ENCODE peak calls at places on chromosomes 1 and 21, in ten cellular contexts. S, U, I, Z, V, P, C, Y, K and W are unnamed samples.

GRCh38 chr1:151832318-151832984 is 849 bp upstream of the RORC start:
- DNase-seq in S (peak), U (peak), I (peak), Z (no peak), V (no peak), P (no peak), C (peak), Y (no peak), K (no peak), W (no peak)

GRCh38 chr1:226132731-226133503 is 53.6 kb downstream of the ACBD3 start:
- DNase-seq in S (no peak), U (peak), I (no peak), Z (peak), V (no peak), P (no peak), C (peak), Y (no peak), K (no peak), W (no peak)

GRCh38 chr1:9279172-9279840 is 13.4 kb upstream of the SPSB1 start:
- DNase-seq in S (no peak), U (no peak), I (no peak), Z (no peak), V (no peak), P (no peak), C (no peak), Y (no peak), K (peak), W (no peak)

GRCh38 chr1:167669209-167670139 is 39.4 kb downstream of the RCSD1 start:
- DNase-seq in S (no peak), U (no peak), I (no peak), Z (no peak), V (no peak), P (no peak), C (no peak), Y (no peak), K (no peak), W (no peak)

GRCh38 chr1:112625696-112626095 is 6.1 kb downstream of the CAPZA1 start:
- DNase-seq in S (peak), U (no peak), I (peak), Z (no peak), V (no peak), P (no peak), C (peak), Y (no peak), K (no peak), W (peak)

GRCh38 chr1:239952348-239953307 is 139.1 kb upstream of the FMN2 start:
- DNase-seq in S (no peak), U (peak), I (peak), Z (peak), V (no peak), P (no peak), C (peak), Y (peak), K (no peak), W (no peak)

GRCh38 chr1:110765640-110766335 is 91.0 kb upstream of the KCNA3 start:
- DNase-seq in S (no peak), U (peak), I (peak), Z (peak), V (peak), P (no peak), C (peak), Y (no peak), K (peak), W (no peak)

GRCh38 chr1:11482904-11483479 is 4.0 kb downstream of the DISP3 start:
- DNase-seq in S (no peak), U (no peak), I (no peak), Z (no peak), V (no peak), P (no peak), C (no peak), Y (no peak), K (no peak), W (no peak)

GRCh38 chr1:236916131-236916800 is 88.0 kb downstream of the MT1HL1 start:
- DNase-seq in S (no peak), U (no peak), I (no peak), Z (no peak), V (no peak), P (no peak), C (no peak), Y (no peak), K (no peak), W (no peak)

GRCh38 chr1:204495078-204495753 is 611 bp upstream of the PIK3C2B start:
- DNase-seq in S (no peak), U (no peak), I (peak), Z (no peak), V (no peak), P (no peak), C (no peak), Y (no peak), K (no peak), W (no peak)

GRCh38 chr1:17923684-17924083 is 168.6 kb downstream of the ACTL8 start:
- DNase-seq in S (no peak), U (no peak), I (no peak), Z (no peak), V (no peak), P (no peak), C (no peak), Y (no peak), K (no peak), W (no peak)

GRCh38 chr1:45526135-45526644 is 4.5 kb upstream of the PRDX1 start:
- DNase-seq in S (no peak), U (no peak), I (no peak), Z (no peak), V (no peak), P (no peak), C (no peak), Y (no peak), K (no peak), W (no peak)

GRCh38 chr1:55427576-55427975 is 212.4 kb upstream of the USP24 start:
- DNase-seq in S (no peak), U (no peak), I (no peak), Z (no peak), V (no peak), P (no peak), C (no peak), Y (no peak), K (no peak), W (no peak)

GRCh38 chr1:23559985-23560755 is 869 bp upstream of the ID3 start:
- DNase-seq in S (no peak), U (no peak), I (no peak), Z (no peak), V (no peak), P (no peak), C (no peak), Y (no peak), K (no peak), W (peak)

GRCh38 chr21:44304846-44305245 is 5.0 kb downstream of the PFKL start:
- DNase-seq in S (no peak), U (peak), I (peak), Z (peak), V (no peak), P (peak), C (peak), Y (peak), K (no peak), W (peak)

GRCh38 chr1:60972841-60973364 is 109.5 kb upstream of the NFIA start:
- DNase-seq in S (peak), U (no peak), I (peak), Z (no peak), V (no peak), P (no peak), C (peak), Y (no peak), K (peak), W (peak)

GRCh38 chr1:24156542-24157260 is 13.8 kb upstream of the IL22RA1 start:
- DNase-seq in S (no peak), U (no peak), I (no peak), Z (no peak), V (no peak), P (no peak), C (no peak), Y (no peak), K (no peak), W (no peak)

GRCh38 chr1:153447498-153448170 is 12.8 kb downstream of the S100A7 start:
- DNase-seq in S (peak), U (no peak), I (peak), Z (no peak), V (no peak), P (no peak), C (peak), Y (no peak), K (no peak), W (peak)

GRCh38 chr1:230994860-230995259 is 16.0 kb downstream of the ARV1 start:
- DNase-seq in S (no peak), U (no peak), I (no peak), Z (no peak), V (no peak), P (no peak), C (no peak), Y (no peak), K (no peak), W (no peak)